ENCODE peak calls at places on chromosomes 1 and 21, in eight cellular contexts. D, X, Z, L, Q, S, H and N are unnamed samples.

GRCh38 chr1:19363526-19364152 is 51.5 kb downstream of the SLC66A1 start:
- DNase-seq in D (no peak), X (no peak), Z (no peak), L (no peak), Q (no peak), S (no peak), H (no peak), N (no peak)

GRCh38 chr1:107862064-107862463 is 102.9 kb downstream of the VAV3 start:
- DNase-seq in D (no peak), X (no peak), Z (no peak), L (peak), Q (no peak), S (no peak), H (no peak), N (no peak)

GRCh38 chr1:153288634-153289275 is 24.0 kb downstream of the PGLYRP3 start:
- DNase-seq in D (peak), X (no peak), Z (no peak), L (peak), Q (no peak), S (no peak), H (peak), N (no peak)

GRCh38 chr1:204404629-204405028 is 7.0 kb downstream of the PPP1R15B start:
- DNase-seq in D (no peak), X (no peak), Z (no peak), L (no peak), Q (no peak), S (no peak), H (no peak), N (no peak)

GRCh38 chr1:51697160-51697559 is 80.3 kb downstream of the OSBPL9 start:
- DNase-seq in D (no peak), X (peak), Z (no peak), L (no peak), Q (no peak), S (no peak), H (no peak), N (no peak)

GRCh38 chr21:14070049-14070893 is 140.5 kb downstream of the LIPI start:
- DNase-seq in D (no peak), X (no peak), Z (no peak), L (no peak), Q (no peak), S (no peak), H (no peak), N (no peak)

GRCh38 chr1:104463126-104463697 is 713.5 kb downstream of the AMY1C start:
- DNase-seq in D (no peak), X (no peak), Z (no peak), L (no peak), Q (no peak), S (no peak), H (no peak), N (no peak)

GRCh38 chr1:65260851-65261473 is 48.4 kb upstream of the DNAJC6 start:
- DNase-seq in D (no peak), X (peak), Z (peak), L (no peak), Q (no peak), S (no peak), H (no peak), N (no peak)

GRCh38 chr1:216034506-216034905 is 388.7 kb downstream of the USH2A start:
- DNase-seq in D (no peak), X (no peak), Z (no peak), L (peak), Q (no peak), S (no peak), H (no peak), N (no peak)

GRCh38 chr1:181919729-181919991 is 141.9 kb downstream of the ZNF648 start:
- DNase-seq in D (no peak), X (no peak), Z (no peak), L (no peak), Q (no peak), S (no peak), H (no peak), N (no peak)

GRCh38 chr1:228149341-228150020 is at the start of gene GJC2:
- DNase-seq in D (no peak), X (no peak), Z (peak), L (no peak), Q (peak), S (peak), H (no peak), N (no peak)

GRCh38 chr1:21278208-21278861 is 11.9 kb downstream of the ECE1 start:
- DNase-seq in D (no peak), X (no peak), Z (peak), L (no peak), Q (no peak), S (peak), H (no peak), N (no peak)

GRCh38 chr1:68162761-68163160 is 69.6 kb downstream of the WLS start:
- DNase-seq in D (no peak), X (no peak), Z (no peak), L (peak), Q (no peak), S (no peak), H (no peak), N (no peak)

GRCh38 chr1:49630156-49630555 is 393.6 kb downstream of the AGBL4 start:
- DNase-seq in D (no peak), X (no peak), Z (no peak), L (no peak), Q (no peak), S (no peak), H (no peak), N (no peak)

GRCh38 chr1:100187912-100188311 is 9.9 kb upstream of the LRRC39 start:
- DNase-seq in D (no peak), X (no peak), Z (peak), L (no peak), Q (no peak), S (no peak), H (peak), N (peak)

GRCh38 chr1:87805661-87806376 is 477.1 kb downstream of the LMO4 start:
- DNase-seq in D (no peak), X (peak), Z (peak), L (no peak), Q (no peak), S (no peak), H (no peak), N (peak)

GRCh38 chr1:213104604-213105003 is 53.6 kb downstream of the RPS6KC1 start:
- DNase-seq in D (no peak), X (no peak), Z (no peak), L (no peak), Q (no peak), S (no peak), H (no peak), N (no peak)

GRCh38 chr1:218711021-218711420 is 365.9 kb downstream of the TGFB2 start:
- DNase-seq in D (no peak), X (no peak), Z (peak), L (no peak), Q (no peak), S (no peak), H (no peak), N (no peak)

GRCh38 chr1:226549937-226550670 is 1.5 kb downstream of the STUM start:
- DNase-seq in D (peak), X (no peak), Z (peak), L (peak), Q (no peak), S (no peak), H (peak), N (no peak)

GRCh38 chr1:243917177-243917862 is 67.3 kb upstream of the AKT3 start:
- DNase-seq in D (peak), X (peak), Z (peak), L (peak), Q (peak), S (no peak), H (peak), N (peak)

GRCh38 chr1:202888204-202888506 is 794 bp downstream of the RABIF start:
- DNase-seq in D (no peak), X (no peak), Z (peak), L (no peak), Q (no peak), S (no peak), H (no peak), N (no peak)

GRCh38 chr21:42061195-42061865 is 9.8 kb upstream of the UMODL1 start:
- DNase-seq in D (no peak), X (no peak), Z (no peak), L (no peak), Q (peak), S (no peak), H (peak), N (no peak)

GRCh38 chr1:114009393-114009792 is 30.1 kb downstream of the OLFML3 start:
- DNase-seq in D (no peak), X (no peak), Z (peak), L (no peak), Q (no peak), S (no peak), H (no peak), N (no peak)

GRCh38 chr1:119101563-119101962 is 38.9 kb downstream of the WARS2 start:
- DNase-seq in D (no peak), X (peak), Z (peak), L (no peak), Q (no peak), S (no peak), H (no peak), N (peak)

GRCh38 chr1:18373151-18373550 is 107.6 kb upstream of the KLHDC7A start:
- DNase-seq in D (no peak), X (no peak), Z (no peak), L (no peak), Q (no peak), S (no peak), H (no peak), N (no peak)

GRCh38 chr1:67686272-67687197 is 1.5 kb downstream of the GADD45A start:
- DNase-seq in D (peak), X (peak), Z (peak), L (peak), Q (peak), S (peak), H (peak), N (peak)

GRCh38 chr21:44332383-44332782 is 6.8 kb downstream of the CFAP410 start:
- DNase-seq in D (no peak), X (no peak), Z (no peak), L (no peak), Q (no peak), S (no peak), H (no peak), N (no peak)

GRCh38 chr1:208791458-208791857 is 547.3 kb upstream of the PLXNA2 start:
- DNase-seq in D (no peak), X (no peak), Z (no peak), L (no peak), Q (no peak), S (no peak), H (no peak), N (no peak)

GRCh38 chr1:206885341-206886060 is 11.7 kb upstream of the IL24 start:
- DNase-seq in D (no peak), X (no peak), Z (no peak), L (no peak), Q (no peak), S (no peak), H (no peak), N (no peak)

GRCh38 chr21:37503848-37504467 is 137.4 kb downstream of the DYRK1A start:
- DNase-seq in D (no peak), X (peak), Z (peak), L (no peak), Q (no peak), S (no peak), H (no peak), N (no peak)

GRCh38 chr1:185670187-185670627 is 64.0 kb upstream of the HMCN1 start:
- DNase-seq in D (peak), X (no peak), Z (peak), L (peak), Q (no peak), S (no peak), H (no peak), N (no peak)

GRCh38 chr1:39258146-39258924 is 53.8 kb downstream of the MACF1 start:
- DNase-seq in D (peak), X (peak), Z (peak), L (peak), Q (no peak), S (peak), H (peak), N (no peak)

GRCh38 chr21:31172328-31172727 is 134.1 kb upstream of the KRTAP19-8 start:
- DNase-seq in D (no peak), X (no peak), Z (no peak), L (peak), Q (no peak), S (no peak), H (no peak), N (no peak)

GRCh38 chr1:19067187-19067911 is 110.9 kb upstream of the IFFO2 start:
- DNase-seq in D (peak), X (no peak), Z (no peak), L (peak), Q (no peak), S (no peak), H (peak), N (no peak)

GRCh38 chr1:107252271-107252670 is 111.4 kb downstream of the NTNG1 start:
- DNase-seq in D (no peak), X (no peak), Z (no peak), L (no peak), Q (no peak), S (no peak), H (no peak), N (no peak)

GRCh38 chr21:44508711-44509445 is 31.1 kb downstream of the KRTAP10-1 start:
- DNase-seq in D (no peak), X (no peak), Z (no peak), L (no peak), Q (peak), S (no peak), H (no peak), N (no peak)

GRCh38 chr1:21865609-21865942 is 53.5 kb downstream of the LDLRAD2 start:
- DNase-seq in D (no peak), X (no peak), Z (no peak), L (no peak), Q (no peak), S (no peak), H (no peak), N (no peak)

GRCh38 chr1:183593356-183593755 is 3.1 kb upstream of the NCF2 start:
- DNase-seq in D (no peak), X (no peak), Z (no peak), L (no peak), Q (no peak), S (no peak), H (no peak), N (no peak)

GRCh38 chr21:31974454-31974985 is 101.7 kb downstream of the HUNK start:
- DNase-seq in D (no peak), X (no peak), Z (no peak), L (no peak), Q (no peak), S (no peak), H (no peak), N (no peak)

GRCh38 chr1:63350320-63350719 is 17.1 kb upstream of the ALG6 start:
- DNase-seq in D (no peak), X (no peak), Z (no peak), L (no peak), Q (no peak), S (no peak), H (no peak), N (no peak)

GRCh38 chr1:63352736-63353135 is 14.7 kb upstream of the ALG6 start:
- DNase-seq in D (no peak), X (no peak), Z (no peak), L (no peak), Q (no peak), S (no peak), H (no peak), N (no peak)
- TF ChIP-seq CTCF in D (no peak), X (no peak), Z (no peak), L (no peak), Q (no peak), S (no peak), H (no peak), N (no peak)

DNA sequence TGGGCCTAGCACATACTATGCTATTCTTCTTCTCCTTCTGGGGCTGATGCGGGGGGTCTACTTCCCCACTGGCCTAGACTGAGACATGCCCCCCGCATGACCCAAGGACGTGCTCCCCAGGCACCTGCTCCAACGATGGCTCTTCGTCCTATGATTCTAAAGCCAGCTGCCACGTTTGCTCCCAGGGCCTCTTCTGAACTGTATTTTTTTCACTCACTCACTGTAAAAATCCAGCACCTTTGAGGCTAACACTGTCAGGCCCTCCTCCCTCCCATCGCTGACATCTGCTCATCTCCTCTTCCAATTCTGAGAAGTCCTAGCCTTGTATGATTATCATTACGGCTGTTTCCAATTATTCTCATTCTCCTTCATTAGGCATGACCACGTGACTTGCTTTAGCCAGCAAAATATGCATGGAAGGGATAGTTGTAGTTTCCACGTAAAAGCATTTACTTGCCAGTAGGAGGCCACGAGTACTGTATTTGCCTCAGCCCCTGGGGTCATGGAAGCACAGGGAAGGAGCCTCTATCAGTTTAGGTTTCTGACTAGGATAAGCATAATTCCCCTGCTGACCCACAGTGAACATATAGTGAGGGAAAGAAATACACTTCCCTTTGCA is 19.1 kb upstream of the EDN2 start:
- DNase-seq in D (no peak), X (no peak), Z (no peak), L (no peak), Q (no peak), S (no peak), H (no peak), N (peak)
- TF ChIP-seq CTCF in D (peak), X (no peak), Z (peak), L (no peak), Q (no peak), S (no peak), H (no peak), N (peak)

GRCh38 chr1:44608141-44608540 is 66.1 kb downstream of the TMEM53 start:
- DNase-seq in D (no peak), X (no peak), Z (no peak), L (no peak), Q (no peak), S (no peak), H (no peak), N (no peak)
- TF ChIP-seq CTCF in D (peak), X (peak), Z (peak), L (no peak), Q (no peak), S (no peak), H (no peak), N (peak)

GRCh38 chr1:174990382-174990999 is 9.3 kb upstream of the CACYBP start:
- DNase-seq in D (no peak), X (no peak), Z (peak), L (no peak), Q (no peak), S (no peak), H (peak), N (no peak)

GRCh38 chr1:174988539-174988938 is 11.2 kb upstream of the CACYBP start:
- DNase-seq in D (no peak), X (no peak), Z (no peak), L (no peak), Q (no peak), S (no peak), H (no peak), N (no peak)

GRCh38 chr1:174988986-174989385 is 10.8 kb upstream of the CACYBP start:
- DNase-seq in D (no peak), X (no peak), Z (no peak), L (no peak), Q (no peak), S (no peak), H (no peak), N (no peak)

GRCh38 chr1:174991473-174991872 is 8.3 kb upstream of the CACYBP start:
- DNase-seq in D (no peak), X (no peak), Z (no peak), L (no peak), Q (no peak), S (no peak), H (no peak), N (no peak)

GRCh38 chr1:174989540-174990181 is 10.1 kb upstream of the CACYBP start:
- DNase-seq in D (no peak), X (no peak), Z (no peak), L (no peak), Q (no peak), S (peak), H (no peak), N (no peak)
- TF ChIP-seq CTCF in D (no peak), X (no peak), Z (no peak), L (no peak), Q (no peak), S (no peak), H (no peak), N (no peak)

DNA sequence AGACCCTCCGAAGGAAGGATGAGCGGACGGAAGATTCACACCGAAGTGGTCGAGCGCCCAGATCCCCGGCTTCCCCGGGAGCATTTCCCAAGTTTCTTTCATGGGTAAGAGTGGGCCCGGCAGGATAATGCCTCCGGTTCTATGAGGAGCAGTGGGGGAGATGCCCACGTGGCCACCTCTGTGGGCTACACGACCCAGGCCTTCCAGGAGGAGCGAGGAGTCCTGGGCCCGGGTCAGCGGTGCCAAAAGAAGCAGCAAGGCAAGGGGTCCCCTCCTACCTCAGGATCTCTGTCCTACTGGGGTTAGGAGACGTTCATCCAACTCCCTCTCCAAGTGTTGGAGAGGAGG is 7.9 kb upstream of the NBPF11 start:
- DNase-seq in D (no peak), X (no peak), Z (no peak), L (no peak), Q (no peak), S (no peak), H (no peak), N (no peak)
- TF ChIP-seq CTCF in D (no peak), X (no peak), Z (no peak), L (no peak), Q (no peak), S (no peak), H (no peak), N (no peak)